ENCODE peak calls at places on chromosomes 11 and 22, in ten cellular contexts. E, I, F, C, N, U, R, B, X and A are unnamed samples.

GRCh38 chr11:61587951-61588695 is 7.2 kb upstream of the SYT7 start:
- DNase-seq in U (no peak), R (no peak), I (no peak), N (no peak), X (peak), B (no peak), F (no peak), C (peak), E (peak), A (peak)

GRCh38 chr11:15969701-15970329 is 386.5 kb downstream of the SOX6 start:
- DNase-seq in U (peak), B (peak), I (no peak), F (peak), N (peak), E (no peak), X (no peak), C (peak), R (no peak), A (no peak)

GRCh38 chr11:34349882-34350281 is 7.9 kb downstream of the ABTB2 start:
- DNase-seq in E (no peak), X (no peak), U (no peak), R (no peak), B (peak), I (no peak), C (no peak), N (no peak), F (peak), A (peak)

GRCh38 chr11:24642648-24643047 is 145.8 kb downstream of the LUZP2 start:
- DNase-seq in E (no peak), N (no peak), F (no peak), B (no peak), I (no peak), C (no peak), R (no peak), X (no peak), U (no peak), A (no peak)

GRCh38 chr11:110094298-110095073 is 1.3 kb downstream of the ZC3H12C start:
- DNase-seq in N (no peak), F (no peak), B (no peak), E (no peak), I (no peak), X (no peak), C (no peak), U (no peak), R (no peak), A (no peak)

GRCh38 chr11:48900131-48900800 is 83.4 kb downstream of the TRIM51G start:
- DNase-seq in N (no peak), X (no peak), I (peak), C (no peak), U (no peak), B (no peak), F (no peak), R (no peak), E (no peak), A (no peak)

GRCh38 chr11:134742228-134742612 is 330.2 kb upstream of the B3GAT1 start:
- DNase-seq in X (no peak), R (no peak), F (peak), U (no peak), E (no peak), B (no peak), N (no peak), C (no peak), I (peak), A (no peak)

GRCh38 chr11:61602775-61603569 is 22.1 kb upstream of the SYT7 start:
- DNase-seq in N (peak), B (peak), I (peak), R (no peak), U (peak), X (no peak), F (peak), C (peak), E (no peak), A (peak)

GRCh38 chr11:46075168-46075567 is 46.1 kb downstream of the PHF21A start:
- DNase-seq in N (no peak), F (peak), X (no peak), E (no peak), U (no peak), R (no peak), I (no peak), B (peak), C (peak), A (peak)

GRCh38 chr11:84333196-84333595 is 1047.0 kb upstream of the CCDC90B start:
- DNase-seq in I (no peak), N (no peak), X (no peak), R (no peak), B (no peak), C (no peak), E (no peak), F (no peak), U (no peak), A (no peak)

GRCh38 chr11:2385156-2386151 is 8.3 kb downstream of the CD81 start:
- DNase-seq in I (no peak), B (no peak), C (no peak), X (no peak), N (no peak), R (peak), U (no peak), F (no peak), E (no peak), A (no peak)
- TF ChIP-seq CTCF in I (no peak), B (no peak), C (no peak), X (no peak), N (no peak), R (no peak), U (no peak), F (no peak), E (no peak), A (no peak)

GRCh38 chr11:1640076-1640946 is 10.7 kb downstream of the KRTAP5-5 start:
- DNase-seq in X (peak), R (peak), U (no peak), F (no peak), I (no peak), N (no peak), C (no peak), B (no peak), E (peak), A (peak)
- TF ChIP-seq CTCF in X (peak), R (peak), U (peak), F (peak), I (peak), N (peak), C (peak), B (peak), E (peak), A (peak)

GRCh38 chr11:117818036-117818858 is 6.3 kb downstream of the FXYD2 start:
- DNase-seq in I (no peak), R (no peak), U (no peak), F (peak), B (no peak), C (peak), X (no peak), E (no peak), N (no peak), A (no peak)
- TF ChIP-seq CTCF in I (peak), R (no peak), U (no peak), F (no peak), B (no peak), C (no peak), X (no peak), E (no peak), N (no peak), A (no peak)

GRCh38 chr22:28774378-28774777 is 1.9 kb downstream of the CCDC117 start:
- DNase-seq in R (no peak), C (no peak), E (no peak), B (no peak), N (no peak), X (no peak), U (no peak), F (no peak), I (no peak), A (no peak)

GRCh38 chr22:28769394-28770085 is 3.0 kb upstream of the CCDC117 start:
- DNase-seq in N (no peak), B (no peak), R (no peak), C (no peak), I (no peak), E (no peak), X (no peak), U (no peak), F (no peak), A (no peak)

GRCh38 chr22:28771195-28771791 is 1.2 kb upstream of the CCDC117 start:
- DNase-seq in I (no peak), N (no peak), F (no peak), E (no peak), U (no peak), C (peak), B (no peak), R (no peak), X (no peak), A (no peak)

GRCh38 chr22:28773461-28773867 is 969 bp downstream of the CCDC117 start:
- DNase-seq in U (peak), B (peak), I (no peak), R (peak), E (peak), C (peak), N (peak), F (peak), X (no peak), A (no peak)

DNA sequence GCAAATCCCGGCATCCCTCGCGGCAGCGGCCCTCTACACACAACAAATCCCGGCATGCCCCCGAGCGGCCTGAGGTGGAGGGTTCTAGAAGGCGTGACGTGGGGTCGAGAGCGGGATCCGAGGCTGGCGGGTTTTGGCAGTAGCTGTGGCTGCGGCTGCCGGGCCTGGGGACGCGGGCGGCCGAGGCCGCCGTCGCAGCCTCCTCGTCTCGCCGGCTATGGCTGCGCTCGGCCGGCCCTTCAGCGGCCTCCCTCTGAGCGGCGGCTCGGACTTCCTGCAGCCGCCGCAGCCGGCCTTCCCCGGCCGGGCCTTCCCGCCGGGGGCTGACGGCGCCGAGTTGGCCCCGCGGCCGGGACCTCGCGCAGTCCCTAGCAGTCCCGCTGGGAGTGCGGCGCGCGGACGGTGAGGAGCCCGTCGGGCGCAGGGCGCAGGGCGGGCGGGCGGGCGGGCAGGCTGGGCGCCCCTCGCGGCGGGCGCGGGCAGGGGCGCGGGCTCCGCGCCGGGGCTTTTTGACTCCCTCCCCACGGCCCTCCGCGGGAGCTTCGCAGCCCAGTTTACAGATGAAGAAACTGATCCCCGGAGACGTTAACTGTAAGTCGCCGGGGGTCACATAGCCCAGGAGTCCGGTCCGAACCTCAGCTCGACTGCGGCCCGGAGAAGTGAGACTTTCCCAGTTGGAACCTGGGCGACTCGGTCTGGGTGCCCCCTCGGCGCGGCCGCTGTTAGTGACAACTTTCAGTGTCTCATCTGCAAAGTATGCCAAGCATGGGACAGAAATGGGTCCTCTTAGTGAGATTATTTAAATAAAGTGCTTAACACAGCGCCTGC is at the start of gene CCDC117:
- DNase-seq in C (peak), N (peak), X (peak), B (peak), U (peak), I (peak), F (peak), R (peak), E (peak), A (peak)
- TF ChIP-seq CTCF in C (peak), N (peak), X (peak), B (no peak), U (no peak), I (peak), F (no peak), R (peak), E (peak), A (peak)

GRCh38 chr11:117232911-117233409 is 489 bp downstream of the RNF214 start:
- DNase-seq in B (no peak), U (no peak), R (no peak), X (peak), F (no peak), C (no peak), E (peak), N (no peak), I (peak), A (no peak)
- TF ChIP-seq CTCF in B (no peak), U (no peak), R (no peak), X (no peak), F (no peak), C (no peak), E (no peak), N (no peak), I (no peak), A (no peak)

DNA sequence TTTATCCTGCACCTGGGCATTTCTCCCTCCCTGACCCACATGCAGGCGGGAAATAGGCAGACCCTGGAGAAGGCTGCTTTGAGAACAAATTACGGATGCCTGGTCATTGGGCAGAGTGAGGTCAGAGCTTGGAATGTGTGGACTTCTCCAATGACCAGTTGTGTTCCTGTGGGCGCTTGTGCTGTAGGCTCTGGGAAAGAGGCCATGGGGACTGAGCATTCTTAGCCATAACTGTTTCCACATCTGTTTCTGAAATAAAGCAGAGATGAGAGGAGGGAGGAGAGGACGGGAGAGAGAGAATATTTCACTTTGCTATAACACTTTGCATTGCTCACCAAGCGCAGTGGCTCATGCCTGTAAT is 11.2 kb upstream of the TMEM184B start:
- DNase-seq in R (no peak), X (no peak), N (peak), I (no peak), U (peak), C (no peak), B (peak), E (no peak), F (peak), A (no peak)
- TF ChIP-seq CTCF in R (no peak), X (no peak), N (no peak), I (no peak), U (no peak), C (no peak), B (no peak), E (no peak), F (no peak), A (no peak)